ENCODE peak calls at places on chromosomes 7 and 10, in six cellular contexts. G is body of pancreas, A is breast epithelium, H is upper lobe of left lung, I is SJSA1, S is Panc1. X is an unnamed sample. For H3K9me3, the result is how much of the 10 kb centered on the place peaks cover.

GRCh38 chr7:14570750-14571607 is 331.6 kb downstream of the DGKB start:
- DNase-seq in G (no peak), A (no peak), H (no peak), I (no peak), S (no peak), X (no peak)

GRCh38 chr7:41466760-41467384 is 236.0 kb downstream of the INHBA start:
- DNase-seq in H (no peak), S (no peak), A (no peak), I (no peak), G (no peak), X (no peak)

GRCh38 chr7:129951076-129952011 is 1.4 kb downstream of the UBE2H start:
- DNase-seq in I (no peak), G (peak), A (no peak), H (no peak), S (no peak), X (peak)

GRCh38 chr7:131111-132094 is 61.0 kb upstream of the FAM20C start:
- DNase-seq in I (no peak), G (no peak), S (no peak), A (no peak), H (peak), X (peak)

GRCh38 chr10:28970231-28970630 is 292.9 kb downstream of the BAMBI start:
- DNase-seq in A (no peak), I (no peak), H (no peak), G (no peak), S (no peak), X (no peak)

GRCh38 chr10:96683065-96683464 is 37.2 kb downstream of the PIK3AP1 start:
- DNase-seq in H (no peak), S (no peak), I (no peak), G (no peak), A (no peak), X (no peak)

GRCh38 chr7:7315851-7316250 is 133.5 kb downstream of the C1GALT1 start:
- DNase-seq in A (no peak), G (no peak), S (no peak), I (no peak), H (no peak), X (no peak)

GRCh38 chr7:100483728-100484635 is at the start of gene NYAP1:
- DNase-seq in A (no peak), G (peak), S (no peak), H (peak), I (peak), X (peak)

GRCh38 chr7:28516390-28517145 is 104.2 kb downstream of the CREB5 start:
- DNase-seq in G (no peak), H (no peak), S (no peak), I (no peak), A (no peak), X (no peak)

GRCh38 chr10:88702848-88703597 is 3.0 kb upstream of the LIPK start:
- DNase-seq in S (peak), I (no peak), H (no peak), A (no peak), G (peak), X (peak)

GRCh38 chr10:44962870-44963738 is 3.5 kb downstream of the RASSF4 start:
- DNase-seq in S (no peak), H (no peak), I (peak), A (no peak), G (no peak), X (peak)

GRCh38 chr10:17689137-17689536 is 45.2 kb downstream of the STAM start:
- DNase-seq in S (no peak), A (no peak), H (no peak), G (no peak), I (no peak), X (no peak)

GRCh38 chr7:98921608-98922372 is 43.5 kb downstream of the TRRAP start:
- DNase-seq in S (no peak), I (no peak), H (no peak), G (no peak), A (no peak), X (no peak)

GRCh38 chr7:25260862-25261454 is 32.7 kb upstream of the NPVF start:
- DNase-seq in I (no peak), G (no peak), H (no peak), A (no peak), S (no peak), X (no peak)

GRCh38 chr10:45379891-45380540 is 6.0 kb downstream of the ALOX5 start:
- DNase-seq in I (no peak), G (no peak), A (no peak), H (peak), S (no peak), X (peak)

GRCh38 chr7:41996381-41997035 is 240.5 kb downstream of the GLI3 start:
- DNase-seq in I (no peak), H (no peak), S (no peak), G (no peak), A (no peak), X (no peak)

GRCh38 chr10:126504051-126504760 is 115.9 kb upstream of the ADAM12 start:
- DNase-seq in H (peak), S (peak), I (peak), A (no peak), G (peak), X (peak)

GRCh38 chr10:5951167-5951711 is 26.1 kb downstream of the IL15RA start:
- DNase-seq in G (no peak), H (no peak), A (peak), I (no peak), S (no peak), X (no peak)

GRCh38 chr10:69883256-69883655 is 81.5 kb downstream of the COL13A1 start:
- DNase-seq in H (no peak), G (no peak), A (no peak), I (no peak), S (no peak), X (peak)

GRCh38 chr10:29811751-29812427 is 177.1 kb upstream of the SVIL start:
- DNase-seq in G (peak), S (peak), I (no peak), H (no peak), A (peak), X (peak)

GRCh38 chr7:135349746-135350145 is 116.1 kb downstream of the STRA8 start:
- DNase-seq in G (no peak), H (no peak), S (no peak), A (no peak), I (no peak), X (no peak)

GRCh38 chr7:130875265-130875741 is 141.3 kb upstream of the KLF14 start:
- DNase-seq in I (no peak), G (peak), S (no peak), H (peak), A (no peak), X (peak)

GRCh38 chr7:116772926-116773749 is 89.2 kb upstream of the CAPZA2 start:
- DNase-seq in I (no peak), A (no peak), S (no peak), G (no peak), H (no peak), X (no peak)

GRCh38 chr7:101922631-101923275 is 105.3 kb downstream of the CUX1 start:
- DNase-seq in A (no peak), H (no peak), G (no peak), I (no peak), S (no peak), X (no peak)

GRCh38 chr10:51524041-51524440 is 175.4 kb downstream of the CSTF2T start:
- DNase-seq in H (no peak), I (no peak), A (no peak), G (no peak), S (no peak), X (no peak)

GRCh38 chr10:51527806-51528205 is 171.6 kb downstream of the CSTF2T start:
- DNase-seq in A (no peak), S (no peak), I (no peak), H (no peak), G (no peak), X (no peak)

GRCh38 chr10:51530540-51530939 is 168.9 kb downstream of the CSTF2T start:
- DNase-seq in G (no peak), I (no peak), S (no peak), H (no peak), A (no peak), X (no peak)

GRCh38 chr10:51532044-51532443 is 167.4 kb downstream of the CSTF2T start:
- DNase-seq in H (no peak), I (no peak), G (no peak), A (no peak), S (no peak), X (no peak)

DNA sequence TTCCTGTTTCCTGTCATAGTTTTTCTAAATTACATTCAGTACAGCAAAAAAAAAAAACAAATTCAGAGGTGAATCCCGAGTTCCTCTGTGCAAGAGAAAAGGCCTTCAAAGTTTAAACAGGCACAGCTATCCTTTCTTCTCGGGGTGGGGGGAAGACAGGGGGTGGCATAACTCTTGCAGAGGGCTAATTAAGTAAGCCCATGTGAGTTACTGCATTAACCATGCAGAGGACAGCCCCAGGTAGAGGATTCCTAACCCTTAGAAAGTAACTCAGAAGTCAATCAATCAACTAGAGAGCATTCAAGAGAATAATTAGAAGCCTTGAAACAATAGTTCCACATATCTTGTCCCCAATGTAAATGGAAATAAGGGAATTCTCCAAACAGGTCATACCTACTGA is 170.9 kb downstream of the CSTF2T start:
- DNase-seq in I (no peak), S (no peak), G (no peak), H (no peak), A (no peak), X (no peak)
- H3K9me3 ChIP-seq in I (under half), S (under half), G (under half), H (under half), A (under half), X (under half)

GRCh38 chr7:158137516-158138328 is 449.9 kb downstream of the PTPRN2 start:
- DNase-seq in I (no peak), H (no peak), A (no peak), S (no peak), G (no peak), X (no peak)
- H3K9me3 ChIP-seq in I (under half), H (under half), A (under half), S (under half), G (under half), X (under half)

DNA sequence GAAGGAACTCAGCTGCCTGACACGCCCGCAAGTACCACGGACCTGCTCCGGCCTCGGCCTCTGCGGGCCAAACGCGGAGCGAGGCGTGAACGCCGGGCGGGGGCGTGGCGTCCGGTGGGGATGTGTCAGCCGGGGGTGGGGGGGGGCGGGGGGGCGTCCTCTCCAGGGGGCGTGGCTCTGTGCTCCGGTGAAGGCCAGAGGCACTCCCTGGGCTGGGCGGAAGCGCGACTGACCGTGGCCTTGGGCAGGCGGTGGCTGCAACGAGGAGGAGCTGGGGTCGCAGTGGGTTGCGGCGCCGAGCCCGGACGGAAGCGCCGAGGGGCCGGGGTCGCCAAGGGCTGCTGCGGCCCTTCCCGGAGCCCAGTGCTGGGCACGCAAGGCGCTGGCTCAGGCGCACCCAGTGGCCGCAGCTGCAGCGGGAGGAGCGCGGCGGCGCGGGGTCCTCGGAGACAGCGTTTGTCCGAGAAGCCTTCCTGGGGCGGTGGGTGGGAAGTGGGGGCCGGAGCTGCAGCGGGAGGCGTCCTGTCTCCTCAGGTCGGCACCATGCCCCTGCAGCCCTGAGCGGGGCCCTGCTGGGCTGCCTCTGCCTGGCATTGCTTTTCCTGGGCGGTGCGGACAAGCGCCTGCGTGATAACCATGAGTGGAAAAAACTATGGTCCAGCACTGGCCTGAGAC is 59.0 kb upstream of the NUPR2 start:
- DNase-seq in G (peak), A (peak), I (no peak), S (no peak), H (peak), X (peak)
- H3K9me3 ChIP-seq in G (under half), A (under half), I (under half), S (under half), H (under half), X (under half)

DNA sequence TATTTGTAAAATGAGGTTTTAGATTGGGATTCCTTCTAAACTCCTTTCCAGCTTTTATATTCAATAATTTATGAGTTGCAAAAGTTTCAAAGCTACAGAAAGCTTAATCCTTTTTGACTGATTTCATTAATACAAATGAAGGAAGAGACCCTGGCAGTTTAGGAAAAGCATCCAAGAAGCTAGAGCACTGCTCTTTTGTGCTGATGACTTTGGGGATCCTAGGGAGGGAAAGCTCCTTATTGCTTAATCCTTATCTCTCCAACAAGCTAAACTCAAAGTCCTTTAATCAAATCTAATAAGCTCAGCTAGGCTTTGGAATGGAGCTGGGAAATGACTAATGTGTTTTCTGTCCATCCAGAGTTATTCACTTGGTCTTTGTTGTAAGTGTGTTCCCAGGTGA is 285.4 kb downstream of the ACTR3B start:
- DNase-seq in G (no peak), H (no peak), A (no peak), I (no peak), S (no peak), X (no peak)
- H3K9me3 ChIP-seq in G (under half), H (under half), A (under half), I (under half), S (under half), X (under half)

GRCh38 chr10:38127812-38128211 is 33.7 kb downstream of the ZNF37A start:
- DNase-seq in G (no peak), S (no peak), H (no peak), A (no peak), I (no peak), X (no peak)
- H3K9me3 ChIP-seq in G (under half), S (under half), H (half or more), A (half or more), I (under half), X (half or more)

DNA sequence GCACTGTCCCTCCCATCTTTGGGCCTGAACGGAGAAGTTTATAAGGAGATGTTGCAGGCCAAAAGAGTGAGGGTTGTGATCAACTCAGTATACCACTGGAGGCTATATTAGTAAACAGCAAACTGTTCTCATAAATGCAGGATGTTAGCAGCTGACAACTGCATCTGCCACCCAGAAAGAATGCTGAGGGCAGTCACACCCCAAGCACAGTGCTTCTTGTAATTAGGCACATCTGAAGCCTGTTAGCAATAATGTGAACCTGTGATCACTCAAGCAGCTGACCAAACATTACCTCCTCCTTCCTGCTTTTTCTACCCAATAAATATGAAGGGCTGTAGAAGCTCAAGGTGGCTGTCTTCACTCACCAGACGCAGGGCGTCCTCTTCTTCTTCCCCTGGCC is 38.3 kb upstream of the ZNF138 start:
- DNase-seq in H (no peak), G (no peak), A (no peak), I (no peak), S (no peak), X (no peak)
- H3K9me3 ChIP-seq in H (under half), G (under half), A (under half), I (under half), S (under half), X (under half)

GRCh38 chr7:2237109-2237602 is 4.4 kb upstream of the MAD1L1 start:
- DNase-seq in G (no peak), H (no peak), I (no peak), S (no peak), A (peak), X (peak)

GRCh38 chr7:2230882-2231281 is 1.9 kb downstream of the MAD1L1 start:
- DNase-seq in I (no peak), S (no peak), G (no peak), H (no peak), A (no peak), X (no peak)

GRCh38 chr7:2232766-2233520 is at the start of gene MAD1L1:
- DNase-seq in S (peak), H (peak), G (peak), A (peak), I (peak), X (peak)

GRCh38 chr7:2231992-2232765 is 566 bp downstream of the MAD1L1 start:
- DNase-seq in A (no peak), H (peak), G (peak), I (no peak), S (no peak), X (no peak)

GRCh38 chr7:2233876-2234275 is 1.1 kb upstream of the MAD1L1 start:
- DNase-seq in I (no peak), S (no peak), A (no peak), H (no peak), G (no peak), X (no peak)
- H3K9me3 ChIP-seq in I (under half), S (under half), A (under half), H (under half), G (under half), X (under half)

DNA sequence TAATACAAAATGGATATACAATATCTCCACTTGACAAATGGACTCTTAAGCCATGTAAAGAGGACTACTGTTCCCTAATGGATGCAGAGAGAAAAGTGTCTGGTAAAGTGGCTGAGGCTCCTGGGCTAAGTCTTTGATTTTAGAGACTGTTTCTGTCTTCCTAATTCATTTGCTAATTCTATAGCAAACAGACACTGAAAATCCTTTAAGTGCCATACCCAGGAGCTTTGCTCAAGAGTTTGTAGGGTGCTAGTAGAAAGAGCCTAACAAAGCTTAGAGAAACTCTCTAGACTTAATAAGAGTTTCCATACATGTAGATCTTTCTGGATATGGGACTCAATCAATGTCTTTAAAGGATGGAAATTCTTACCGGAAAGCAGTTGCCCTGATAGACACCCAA is 16.7 kb downstream of the CEP55 start:
- DNase-seq in S (no peak), I (no peak), H (no peak), G (no peak), A (no peak), X (no peak)
- H3K9me3 ChIP-seq in S (under half), I (under half), H (under half), G (under half), A (under half), X (under half)

GRCh38 chr7:4115442-4115841 is 566.7 kb upstream of the FOXK1 start:
- DNase-seq in G (no peak), I (no peak), H (no peak), A (no peak), S (no peak), X (no peak)
- H3K9me3 ChIP-seq in G (under half), I (under half), H (under half), A (under half), S (under half), X (under half)

X was measured in transverse colon.